ENCODE peak calls at places on chromosomes 4 and X, in five cellular contexts. B is fibroblast of lung, O is psoas muscle, C is T-cell, S is mucosa of descending colon. J is an unnamed sample.

GRCh38 chrX:50071507-50071906 is 129.3 kb downstream of the AKAP4 start:
- DNase-seq in B (no peak), O (no peak), C (no peak), S (no peak), J (no peak)

GRCh38 chr4:146545102-146545501 is 23.4 kb upstream of the SLC10A7 start:
- DNase-seq in B (peak), O (no peak), C (no peak), S (no peak), J (no peak)

GRCh38 chrX:102339312-102340298 is 92.6 kb downstream of the NXF2 start:
- DNase-seq in B (no peak), O (no peak), C (peak), S (peak), J (no peak)

GRCh38 chr4:2964077-2964471 is 703 bp downstream of the GRK4 start:
- DNase-seq in B (no peak), O (no peak), C (no peak), S (no peak), J (no peak)

GRCh38 chr4:148216866-148217814 is 225.1 kb downstream of the NR3C2 start:
- DNase-seq in B (peak), O (no peak), C (peak), S (no peak), J (no peak)

GRCh38 chrX:64894454-64895038 is 81.7 kb downstream of the ZC4H2 start:
- DNase-seq in B (no peak), O (no peak), C (peak), S (no peak), J (no peak)

GRCh38 chrX:12548746-12549145 is 242.5 kb upstream of the PRPS2 start:
- DNase-seq in B (peak), O (no peak), C (no peak), S (no peak), J (no peak)

GRCh38 chr4:17323619-17324400 is 188.1 kb downstream of the QDPR start:
- DNase-seq in B (peak), O (no peak), C (no peak), S (no peak), J (no peak)

GRCh38 chr4:62431513-62431912 is 1231.4 kb downstream of the ADGRL3 start:
- DNase-seq in B (no peak), O (no peak), C (no peak), S (no peak), J (no peak)

GRCh38 chr4:7649741-7650531 is 215.2 kb upstream of the PSAPL1 start:
- DNase-seq in B (peak), O (peak), C (peak), S (peak), J (peak)

GRCh38 chr4:19675172-19675811 is 576.4 kb upstream of the SLIT2 start:
- DNase-seq in B (peak), O (no peak), C (no peak), S (no peak), J (no peak)

GRCh38 chrX:103556941-103557340 is 28.4 kb upstream of the TCEAL4 start:
- DNase-seq in B (no peak), O (no peak), C (no peak), S (no peak), J (no peak)

GRCh38 chr4:88991746-88992145 is 65.2 kb downstream of the FAM13A start:
- DNase-seq in B (no peak), O (no peak), C (no peak), S (no peak), J (no peak)

GRCh38 chrX:22339459-22339858 is 66.7 kb downstream of the CBLL2 start:
- DNase-seq in B (no peak), O (no peak), C (no peak), S (no peak), J (no peak)

GRCh38 chrX:34053931-34054330 is 78.2 kb downstream of the FAM47A start:
- DNase-seq in B (no peak), O (no peak), C (no peak), S (no peak), J (no peak)

GRCh38 chr4:137514401-137515116 is 17.7 kb downstream of the PCDH18 start:
- DNase-seq in B (no peak), O (no peak), C (no peak), S (no peak), J (no peak)

GRCh38 chr4:138438608-138439007 is 196.5 kb upstream of the SLC7A11 start:
- DNase-seq in B (peak), O (no peak), C (no peak), S (no peak), J (no peak)

GRCh38 chr4:157992948-157993839 is 179.6 kb downstream of the GASK1B start:
- DNase-seq in B (no peak), O (no peak), C (no peak), S (no peak), J (no peak)

GRCh38 chr4:99506781-99507180 is 4.0 kb upstream of the C4orf17 start:
- DNase-seq in B (no peak), O (no peak), C (no peak), S (no peak), J (no peak)

GRCh38 chrX:100615015-100615414 is 21.6 kb downstream of the TSPAN6 start:
- DNase-seq in B (peak), O (no peak), C (no peak), S (no peak), J (no peak)

GRCh38 chr4:167623241-167623572 is 388.9 kb upstream of the SPOCK3 start:
- DNase-seq in B (no peak), O (no peak), C (no peak), S (no peak), J (no peak)

GRCh38 chr4:112083587-112084347 is 61.5 kb upstream of the FAM241A start:
- DNase-seq in B (no peak), O (no peak), C (no peak), S (no peak), J (no peak)

GRCh38 chr4:18390655-18391369 is 369.3 kb upstream of the LCORL start:
- DNase-seq in B (peak), O (no peak), C (no peak), S (no peak), J (no peak)

GRCh38 chrX:17707731-17708130 is 29.6 kb upstream of the SCML1 start:
- DNase-seq in B (no peak), O (no peak), C (no peak), S (no peak), J (no peak)

GRCh38 chr4:113325876-113326615 is 276.6 kb downstream of the ANK2 start:
- DNase-seq in B (no peak), O (no peak), C (no peak), S (no peak), J (no peak)

GRCh38 chrX:23788946-23789345 is 6.0 kb downstream of the SAT1 start:
- DNase-seq in B (no peak), O (no peak), C (no peak), S (no peak), J (no peak)

GRCh38 chrX:24229967-24230366 is 80.4 kb downstream of the ZFX start:
- DNase-seq in B (no peak), O (no peak), C (no peak), S (no peak), J (no peak)